ENCODE peak calls at places on chromosomes 16 and 17, in ten cellular contexts. A, O, H, E, V, U, F, L, N and I are unnamed samples.
A peak's percentile ranks its signal among the peaks of the same experiment; 100 is the strongest.

GRCh38 chr17:9818760-9819159 is 3.1 kb downstream of the GSG1L2 start:
- DNase-seq in E (no peak), N (no peak), H (no peak), O (no peak), V (no peak), A (no peak), U (no peak), F (no peak), L (no peak), I (no peak)

GRCh38 chr17:65515959-65516948 is 45.2 kb downstream of the AXIN2 start:
- DNase-seq in O (no peak), V (no peak), E (peak; percentile 38), U (peak; percentile 31), N (no peak), F (no peak), L (peak; percentile 76), A (no peak), H (no peak), I (no peak)

GRCh38 chr17:51029568-51030463 is 90.9 kb downstream of the SPAG9 start:
- DNase-seq in E (no peak), F (no peak), A (peak; percentile 64), H (no peak), U (no peak), O (no peak), N (no peak), V (peak; percentile 17), L (no peak), I (no peak)

GRCh38 chr17:82961366-82962162 is 117.8 kb upstream of the METRNL start:
- DNase-seq in O (no peak), L (no peak), A (no peak), E (peak; percentile 40), U (no peak), H (no peak), N (no peak), F (no peak), V (no peak), I (no peak)

GRCh38 chr16:61681124-61681523 is 355.1 kb downstream of the CDH8 start:
- DNase-seq in A (no peak), H (no peak), O (no peak), N (no peak), F (no peak), U (no peak), E (no peak), L (no peak), V (no peak), I (no peak)

GRCh38 chr16:81645303-81645702 is 133.8 kb upstream of the PLCG2 start:
- DNase-seq in H (no peak), A (no peak), U (no peak), E (no peak), N (no peak), F (peak; percentile 96), O (peak; percentile 92), V (no peak), L (no peak), I (peak; percentile 29)

GRCh38 chr17:41687828-41688640 is 651 bp upstream of the EIF1 start:
- DNase-seq in F (no peak), E (peak; percentile 88), U (no peak), A (no peak), N (no peak), V (peak; percentile 61), O (peak; percentile 85), H (peak; percentile 33), L (peak; percentile 68), I (peak; percentile 57)

GRCh38 chr16:84643180-84643583 is 5.1 kb upstream of the KLHL36 start:
- DNase-seq in H (peak; percentile 72), E (peak; percentile 67), A (no peak), V (no peak), F (peak; percentile 56), N (no peak), O (peak; percentile 89), U (no peak), L (no peak), I (peak; percentile 90)

GRCh38 chr16:5925850-5926249 is 828.3 kb upstream of the EEF2KMT start:
- DNase-seq in O (no peak), A (no peak), H (no peak), V (no peak), U (no peak), E (no peak), L (no peak), F (no peak), N (no peak), I (no peak)

GRCh38 chr17:29565643-29566472 is 979 bp downstream of the ABHD15 start:
- DNase-seq in V (no peak), H (peak; percentile 24), L (peak; percentile 72), A (peak; percentile 61), U (peak; percentile 22), E (peak; percentile 84), O (peak; percentile 31), N (no peak), F (no peak), I (no peak)

GRCh38 chr17:31700973-31701372 is 158.1 kb downstream of the COPRS start:
- DNase-seq in L (no peak), F (no peak), N (no peak), H (no peak), O (no peak), U (no peak), V (no peak), E (no peak), A (no peak), I (no peak)

GRCh38 chr17:2690165-2691068 is 21.1 kb downstream of the CLUH start:
- DNase-seq in H (no peak), F (no peak), L (no peak), A (no peak), N (no peak), V (no peak), O (peak; percentile 37), U (no peak), E (peak; percentile 49), I (no peak)

GRCh38 chr17:2692781-2693135 is 18.8 kb downstream of the CLUH start:
- DNase-seq in F (no peak), O (peak; percentile 22), L (no peak), V (no peak), E (no peak), H (no peak), N (no peak), U (no peak), A (no peak), I (no peak)

GRCh38 chr17:2693561-2694380 is 17.8 kb downstream of the CLUH start:
- DNase-seq in N (no peak), A (no peak), L (no peak), U (no peak), O (peak; percentile 28), V (no peak), E (peak; percentile 45), H (no peak), F (no peak), I (peak; percentile 17)

GRCh38 chr17:2691069-2691871 is 20.3 kb downstream of the CLUH start:
- DNase-seq in E (peak; percentile 43), O (no peak), U (no peak), F (no peak), H (no peak), V (no peak), A (no peak), L (no peak), N (no peak), I (peak; percentile 17)

GRCh38 chr17:2691965-2692780 is 19.4 kb downstream of the CLUH start:
- DNase-seq in U (no peak), A (no peak), E (peak; percentile 48), N (no peak), O (peak; percentile 36), F (no peak), L (no peak), H (no peak), V (no peak), I (peak; percentile 60)
- H3K36me3 ChIP-seq in U (peaks cover 41% of the 10 kb centered on the region), A (peaks cover 5% of the 10 kb centered on the region), E (no peaks in the 10 kb centered on the region), N (peaks cover 71% of the 10 kb centered on the region), O (no peaks in the 10 kb centered on the region), F (no peaks in the 10 kb centered on the region), L (peaks cover 2% of the 10 kb centered on the region), H (peaks cover 83% of the 10 kb centered on the region), V (peaks cover 55% of the 10 kb centered on the region), I (peaks cover 69% of the 10 kb centered on the region)

GRCh38 chr16:9099131-9099625 is 7.7 kb downstream of the HAPSTR1 start:
- DNase-seq in N (no peak), O (no peak), V (no peak), F (no peak), U (no peak), H (no peak), E (no peak), A (no peak), L (no peak), I (no peak)
- H3K36me3 ChIP-seq in N (peaks cover 33% of the 10 kb centered on the region), O (no peaks in the 10 kb centered on the region), V (peaks cover 84% of the 10 kb centered on the region), F (peaks cover 1% of the 10 kb centered on the region), U (peaks cover 70% of the 10 kb centered on the region), H (peaks cover 33% of the 10 kb centered on the region), E (no peaks in the 10 kb centered on the region), A (peaks cover 30% of the 10 kb centered on the region), L (peaks cover 2% of the 10 kb centered on the region), I (peaks cover 22% of the 10 kb centered on the region)

GRCh38 chr17:2892305-2892971 is 96.2 kb downstream of the RAP1GAP2 start:
- DNase-seq in U (peak; percentile 85), A (no peak), O (peak; percentile 51), H (no peak), F (peak; percentile 97), L (peak; percentile 55), N (no peak), V (no peak), E (peak; percentile 66), I (no peak)

GRCh38 chr17:2893422-2893914 is 97.2 kb downstream of the RAP1GAP2 start:
- DNase-seq in E (peak; percentile 75), V (no peak), A (no peak), H (no peak), U (peak; percentile 90), L (no peak), O (peak; percentile 42), N (no peak), F (no peak), I (no peak)

GRCh38 chr17:2885751-2886150 is 89.5 kb downstream of the RAP1GAP2 start:
- DNase-seq in V (no peak), F (no peak), A (no peak), H (no peak), O (no peak), N (no peak), L (no peak), E (no peak), U (no peak), I (no peak)

GRCh38 chr17:2894782-2895181 is 98.5 kb downstream of the RAP1GAP2 start:
- DNase-seq in E (peak; percentile 63), O (no peak), L (no peak), H (no peak), N (no peak), V (no peak), F (no peak), A (no peak), U (no peak), I (no peak)

GRCh38 chr17:2889256-2889655 is 93.0 kb downstream of the RAP1GAP2 start:
- DNase-seq in F (no peak), A (no peak), H (no peak), U (no peak), V (no peak), E (no peak), N (no peak), L (no peak), O (no peak), I (no peak)
- H3K36me3 ChIP-seq in F (no peaks in the 10 kb centered on the region), A (peaks cover 7% of the 10 kb centered on the region), H (no peaks in the 10 kb centered on the region), U (no peaks in the 10 kb centered on the region), V (no peaks in the 10 kb centered on the region), E (no peaks in the 10 kb centered on the region), N (no peaks in the 10 kb centered on the region), L (no peaks in the 10 kb centered on the region), O (no peaks in the 10 kb centered on the region), I (no peaks in the 10 kb centered on the region)

DNA sequence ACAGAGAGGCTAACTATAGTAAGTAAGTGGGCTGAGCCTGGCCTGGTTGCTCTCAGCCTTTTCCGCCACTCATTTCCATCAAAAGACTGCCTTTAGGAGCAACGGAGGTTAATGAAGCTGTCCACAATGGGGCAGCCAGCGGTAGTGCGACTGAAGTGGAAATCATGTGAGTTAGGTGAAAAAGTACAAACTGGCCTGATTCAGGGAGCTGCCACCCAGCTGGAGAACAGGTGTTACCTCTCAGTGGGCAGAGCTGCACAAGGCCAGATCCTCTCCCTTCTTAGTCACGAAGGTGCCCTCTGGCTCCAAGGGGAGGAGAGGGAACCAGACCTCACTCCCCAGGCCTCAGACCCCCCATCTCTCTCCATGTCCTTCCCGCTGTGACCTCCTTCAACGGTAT is 34.4 kb upstream of the CDRT4 start:
- DNase-seq in O (no peak), E (no peak), U (no peak), H (no peak), A (no peak), N (no peak), V (no peak), L (no peak), F (no peak), I (no peak)
- H3K36me3 ChIP-seq in O (no peaks in the 10 kb centered on the region), E (no peaks in the 10 kb centered on the region), U (no peaks in the 10 kb centered on the region), H (peaks cover 4% of the 10 kb centered on the region), A (peaks cover 5% of the 10 kb centered on the region), N (no peaks in the 10 kb centered on the region), V (no peaks in the 10 kb centered on the region), L (no peaks in the 10 kb centered on the region), F (no peaks in the 10 kb centered on the region), I (no peaks in the 10 kb centered on the region)